ENCODE peak calls at places on chromosomes 4 and X, in four cellular contexts. N is PC-3, G is left ventricle myocardium inferior, R is brain microvascular endothelial cell. Z is an unnamed sample.

GRCh38 chr4:164402554-164402953 is 351.4 kb upstream of the SMIM31 start:
- DNase-seq in N (peak), G (no peak), R (no peak), Z (peak)

GRCh38 chrX:40299028-40299479 is 201.3 kb upstream of the BCOR start:
- DNase-seq in N (no peak), G (no peak), R (no peak), Z (no peak)

GRCh38 chr4:147984065-147984777 is 252.3 kb downstream of the ARHGAP10 start:
- DNase-seq in N (peak), G (no peak), R (peak), Z (peak)

GRCh38 chr4:4849106-4849505 is 10.4 kb upstream of the MSX1 start:
- DNase-seq in N (no peak), G (no peak), R (no peak), Z (no peak)

GRCh38 chr4:154277164-154277563 is 214.4 kb downstream of the DCHS2 start:
- DNase-seq in N (no peak), G (no peak), R (no peak), Z (no peak)

GRCh38 chr4:183960912-183961569 is 55.9 kb downstream of the STOX2 start:
- DNase-seq in N (peak), G (peak), R (no peak), Z (no peak)

GRCh38 chr4:183333202-183333601 is 11.0 kb upstream of the CLDN24 start:
- DNase-seq in N (no peak), G (no peak), R (no peak), Z (no peak)

GRCh38 chr4:56684320-56684719 is 3.2 kb upstream of the HOPX start:
- DNase-seq in N (peak), G (no peak), R (peak), Z (peak)

GRCh38 chrX:40877869-40878268 is 142.5 kb upstream of the MED14 start:
- DNase-seq in N (peak), G (no peak), R (no peak), Z (peak)

GRCh38 chr4:77159798-77160197 is 2.8 kb downstream of the CCNG2 start:
- DNase-seq in N (no peak), G (no peak), R (no peak), Z (no peak)

GRCh38 chr4:53098681-53099121 is 236.6 kb downstream of the RASL11B start:
- DNase-seq in N (peak), G (no peak), R (peak), Z (peak)

GRCh38 chr4:17511950-17512795 is at the start of gene QDPR:
- DNase-seq in N (peak), G (peak), R (peak), Z (peak)

GRCh38 chr4:141637565-141637964 is 1.2 kb downstream of the IL15 start:
- DNase-seq in N (peak), G (no peak), R (no peak), Z (no peak)

GRCh38 chrX:134938682-134939081 is 52.1 kb upstream of the SMIM10 start:
- DNase-seq in N (no peak), G (no peak), R (no peak), Z (no peak)

GRCh38 chrX:55907968-55908607 is 190.5 kb downstream of the RRAGB start:
- DNase-seq in N (peak), G (peak), R (peak), Z (peak)

GRCh38 chrX:46461653-46462191 is 83.5 kb downstream of the ZNF674 start:
- DNase-seq in N (no peak), G (no peak), R (no peak), Z (no peak)

GRCh38 chr4:82240410-82240809 is 133.4 kb downstream of the HNRNPD start:
- DNase-seq in N (no peak), G (no peak), R (no peak), Z (no peak)

GRCh38 chrX:6386837-6387236 is 148.1 kb downstream of the VCX3A start:
- DNase-seq in N (no peak), G (no peak), R (no peak), Z (no peak)

GRCh38 chr4:176238157-176238608 is 30.8 kb downstream of the ASB5 start:
- DNase-seq in N (no peak), G (no peak), R (peak), Z (no peak)

GRCh38 chr4:4820264-4820663 is 39.2 kb upstream of the MSX1 start:
- DNase-seq in N (no peak), G (no peak), R (no peak), Z (no peak)

GRCh38 chr4:8333726-8334460 is 64.3 kb downstream of the HTRA3 start:
- DNase-seq in N (no peak), G (no peak), R (no peak), Z (no peak)

GRCh38 chr4:165700855-165701254 is 172.2 kb upstream of the TLL1 start:
- DNase-seq in N (peak), G (no peak), R (no peak), Z (peak)

GRCh38 chr4:3268395-3269104 is 19.6 kb downstream of the MSANTD1 start:
- DNase-seq in N (no peak), G (peak), R (no peak), Z (no peak)

DNA sequence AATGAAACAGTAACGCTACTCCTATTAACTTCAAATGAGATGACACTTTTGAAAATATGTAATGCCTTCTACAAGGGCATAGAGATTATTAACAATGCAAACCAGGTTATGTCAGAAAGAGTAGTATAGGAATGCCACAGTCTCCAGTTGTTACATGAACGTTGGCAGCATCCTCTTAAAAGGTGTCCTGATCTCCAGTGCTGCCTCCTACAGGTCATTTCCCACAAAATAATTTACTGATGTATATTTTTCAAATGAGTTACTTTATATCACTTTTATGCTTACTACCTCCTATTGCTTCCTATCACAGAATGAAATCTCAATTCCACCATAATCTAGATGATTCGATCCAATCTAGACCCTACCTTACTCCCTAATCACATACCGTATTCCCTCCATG is 195.2 kb upstream of the EPHA5 start:
- DNase-seq in N (peak), G (no peak), R (peak), Z (peak)
- TF ChIP-seq CTCF in N (peak), G (peak), R (peak), Z (peak)

DNA sequence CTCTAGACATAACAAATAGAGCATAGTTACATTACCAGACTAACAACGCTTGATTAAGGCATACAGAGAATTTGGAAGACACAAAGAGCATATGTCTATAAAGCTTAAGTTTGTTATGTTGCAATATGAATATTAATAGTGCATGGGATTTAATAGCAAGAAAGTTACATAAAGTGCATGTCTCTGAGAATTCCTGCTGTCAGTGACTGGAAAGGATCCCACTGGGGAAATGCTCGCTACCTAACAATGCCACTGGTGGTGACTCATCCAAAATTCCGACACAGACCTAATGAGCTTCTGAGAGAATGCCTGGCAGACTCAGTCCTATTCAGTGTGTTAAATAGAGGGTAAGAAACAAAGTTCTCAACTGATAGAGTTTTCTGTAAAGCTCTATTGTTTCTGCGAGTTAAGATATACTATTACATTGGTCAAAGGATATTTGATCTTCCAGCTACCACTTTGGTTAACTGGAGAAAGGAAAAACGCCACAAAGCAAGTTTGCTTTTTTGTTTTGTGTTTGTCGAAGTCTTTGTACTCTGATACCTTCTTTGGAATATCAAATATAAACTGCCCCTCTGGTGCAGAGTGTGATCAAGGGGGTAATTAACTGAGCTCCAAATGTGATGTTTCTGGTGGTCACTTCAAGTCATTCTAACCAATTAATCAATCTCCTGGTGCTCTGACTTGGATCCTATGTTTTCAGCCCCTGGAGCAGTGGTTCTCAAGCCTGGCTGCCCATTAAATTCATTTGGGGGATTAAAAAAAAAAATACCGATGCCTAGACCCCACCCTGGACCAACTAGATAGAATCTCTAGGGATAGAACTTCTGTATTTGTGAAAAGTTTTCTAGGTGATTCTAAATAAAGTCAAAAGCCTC is 107.9 kb downstream of the PALLD start:
- DNase-seq in N (peak), G (no peak), R (peak), Z (peak)
- H3K4me3 ChIP-seq in N (no peak), G (no peak), R (no peak), Z (no peak)

GRCh38 chr4:1738410-1738809 is 17.1 kb downstream of the TACC3 start:
- DNase-seq in N (no peak), G (no peak), R (no peak), Z (no peak)
- TF ChIP-seq CTCF in N (no peak), G (no peak), R (no peak), Z (no peak)

DNA sequence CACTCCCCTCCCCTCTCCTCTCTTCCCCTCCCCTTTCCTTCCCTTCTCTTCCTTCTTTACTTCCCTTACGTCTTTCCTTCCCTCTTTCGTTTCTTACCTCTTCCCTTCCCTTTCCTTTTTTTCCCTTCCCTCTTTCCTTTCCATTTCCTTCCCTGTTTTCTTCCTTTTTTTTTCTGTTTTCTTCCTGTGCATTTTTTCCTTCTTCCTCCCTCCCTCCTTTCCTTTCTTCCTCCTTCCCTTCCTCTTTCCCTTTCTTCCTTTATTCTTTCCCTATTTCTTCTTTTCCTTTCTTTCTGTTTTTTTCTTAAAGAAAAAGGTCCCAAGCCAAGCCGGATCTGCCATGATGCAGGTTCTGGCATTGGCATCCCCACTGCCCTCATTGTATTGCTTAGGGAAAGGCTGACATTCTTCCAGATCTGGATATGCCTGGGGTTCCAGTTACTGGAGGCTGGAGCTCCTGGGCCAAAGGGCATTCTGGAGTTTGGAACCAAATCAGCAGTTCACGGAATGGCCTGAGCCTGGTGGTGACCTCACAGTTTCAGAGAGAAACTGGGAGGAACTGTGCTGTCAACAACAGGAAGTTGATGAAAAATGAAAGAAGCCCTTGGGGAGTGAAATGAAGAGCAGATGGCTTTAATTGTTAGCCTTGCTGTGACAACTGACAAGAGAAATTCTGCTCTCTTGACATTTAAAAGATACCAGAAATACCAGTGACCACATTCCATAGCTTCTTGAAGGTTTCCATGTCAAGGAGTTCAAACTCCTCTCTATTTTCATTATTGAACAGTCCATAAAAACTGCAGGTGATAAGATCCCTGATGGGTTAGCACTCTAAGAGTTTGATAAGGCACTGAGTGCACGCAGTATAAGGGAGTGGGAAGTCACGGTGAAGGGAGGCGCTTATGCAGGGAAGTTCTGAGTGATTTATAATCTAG is 622.1 kb downstream of the SPRY1 start:
- DNase-seq in N (no peak), G (peak), R (peak), Z (no peak)
- H3K4me3 ChIP-seq in N (no peak), G (no peak), R (no peak), Z (no peak)

DNA sequence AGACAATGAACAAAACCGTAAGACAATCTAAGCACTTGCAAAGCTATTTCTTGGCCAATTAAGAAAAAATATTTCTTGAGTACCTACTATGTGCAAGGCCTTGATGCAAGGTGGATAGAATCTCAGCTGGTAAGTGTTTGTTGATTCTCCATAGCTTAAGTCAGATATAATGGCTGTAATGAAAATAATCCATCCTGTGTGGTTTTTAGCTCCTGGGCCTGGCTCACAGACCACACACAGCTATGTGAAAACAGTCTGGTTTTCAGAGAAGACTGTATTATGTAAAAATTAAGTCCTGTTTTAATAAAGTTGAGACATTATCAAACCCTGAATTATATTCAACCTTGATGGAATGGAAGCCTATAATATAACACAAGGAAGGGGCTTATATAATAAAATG is 7.8 kb upstream of the DDIT4L start:
- DNase-seq in N (no peak), G (no peak), R (no peak), Z (no peak)
- TF ChIP-seq CTCF in N (no peak), G (no peak), R (no peak), Z (no peak)

GRCh38 chrX:43861750-43862149 is 20.5 kb downstream of the MAOB start:
- DNase-seq in N (peak), G (no peak), R (peak), Z (peak)
- H3K4me3 ChIP-seq in N (no peak), G (no peak), R (no peak), Z (no peak)

GRCh38 chr4:151934766-151935165 is 174.0 kb upstream of the GATB start:
- DNase-seq in N (no peak), G (no peak), R (no peak), Z (no peak)

GRCh38 chr4:151928112-151928511 is 167.3 kb upstream of the GATB start:
- DNase-seq in N (no peak), G (no peak), R (no peak), Z (no peak)

GRCh38 chr4:151933122-151933827 is 172.5 kb upstream of the GATB start:
- DNase-seq in N (no peak), G (no peak), R (no peak), Z (no peak)

GRCh38 chr4:151930372-151930771 is 169.6 kb upstream of the GATB start:
- DNase-seq in N (no peak), G (peak), R (no peak), Z (no peak)

DNA sequence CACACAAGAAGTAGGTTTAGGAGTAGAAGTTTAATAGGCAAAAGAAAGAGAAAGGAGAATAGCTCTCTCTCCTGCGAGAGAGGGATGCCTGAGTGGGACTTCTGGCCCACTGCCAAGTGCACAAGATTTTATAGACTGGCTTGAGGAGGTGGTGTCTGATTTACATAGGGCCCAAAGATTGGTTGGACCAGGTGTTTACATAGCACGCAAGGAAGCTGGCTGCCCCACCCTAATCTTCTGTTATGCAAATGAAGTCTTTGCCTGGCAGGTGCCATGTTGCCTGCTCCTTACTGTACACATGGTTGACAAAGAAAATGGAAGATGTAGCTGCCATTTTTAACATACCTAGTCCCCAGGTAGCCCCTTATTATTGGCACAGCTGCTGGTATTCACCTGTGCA is 170.8 kb upstream of the GATB start:
- DNase-seq in N (no peak), G (no peak), R (no peak), Z (no peak)
- TF ChIP-seq CTCF in N (no peak), G (no peak), R (no peak), Z (no peak)

DNA sequence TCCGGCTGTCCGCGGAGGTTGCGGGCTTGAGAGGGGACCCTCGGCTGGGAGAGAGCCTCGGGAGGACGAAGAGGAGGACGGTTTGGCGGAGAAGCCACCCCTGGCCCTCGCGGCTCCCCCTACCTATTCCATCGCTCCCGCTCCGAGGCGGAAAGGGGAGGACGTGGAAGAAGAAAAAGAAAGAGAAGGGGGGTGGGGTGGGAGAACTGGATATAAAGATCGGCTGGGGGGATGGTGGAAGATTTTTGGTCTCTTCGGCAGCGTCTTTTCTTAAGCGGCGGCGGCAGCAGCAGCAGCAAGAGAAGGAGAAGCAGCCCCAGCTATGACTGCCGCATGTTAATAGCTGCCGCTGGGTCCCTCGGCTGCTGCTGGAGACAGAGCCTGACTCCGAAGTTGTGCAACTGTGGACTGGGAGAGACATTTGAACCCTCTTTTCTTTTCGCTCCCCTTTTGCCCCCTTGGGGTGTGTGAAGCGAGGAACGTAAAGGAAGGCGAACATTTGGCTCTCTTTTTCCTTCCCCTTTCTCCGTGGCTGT is 933 bp downstream of the ADGRL3 start:
- DNase-seq in N (peak), G (peak), R (peak), Z (no peak)
- H3K4me3 ChIP-seq in N (peak), G (peak), R (peak), Z (peak)

Z was measured in bronchial epithelial cell.